ENCODE peak calls at places on chromosome 16, in nine cellular contexts. One of them, this sample, is unnamed.

GRCh38 chr16:74877706-74878105 is 103.1 kb upstream of the FA2H start:
- DNase-seq in mucosa of descending colon: no peak
- DNase-seq in cardiac fibroblast: no peak
- DNase-seq in CD8-positive, alpha-beta T cell: no peak
- DNase-seq in choroid plexus epithelial cell: no peak
- DNase-seq in prostate gland: no peak
- DNase-seq in heart left ventricle: no peak
- DNase-seq in tibial artery: no peak
- DNase-seq in uterus: no peak
- DNase-seq in this sample: no peak

GRCh38 chr16:1215574-1216295 is 9.3 kb downstream of the TPSG1 start:
- DNase-seq in heart left ventricle: no peak
- DNase-seq in choroid plexus epithelial cell: no peak
- DNase-seq in tibial artery: no peak
- DNase-seq in cardiac fibroblast: no peak
- DNase-seq in CD8-positive, alpha-beta T cell: no peak
- DNase-seq in uterus: no peak
- DNase-seq in mucosa of descending colon: no peak
- DNase-seq in prostate gland: no peak
- DNase-seq in this sample: no peak

GRCh38 chr16:8493885-8494487 is 96.3 kb downstream of the TMEM114 start:
- DNase-seq in mucosa of descending colon: no peak
- DNase-seq in heart left ventricle: no peak
- DNase-seq in cardiac fibroblast: no peak
- DNase-seq in uterus: no peak
- DNase-seq in prostate gland: no peak
- DNase-seq in choroid plexus epithelial cell: no peak
- DNase-seq in CD8-positive, alpha-beta T cell: no peak
- DNase-seq in tibial artery: no peak
- DNase-seq in this sample: no peak

GRCh38 chr16:49704586-49705155 is 151.2 kb downstream of the ZNF423 start:
- DNase-seq in cardiac fibroblast: no peak
- DNase-seq in heart left ventricle: no peak
- DNase-seq in prostate gland: no peak
- DNase-seq in tibial artery: no peak
- DNase-seq in CD8-positive, alpha-beta T cell: no peak
- DNase-seq in mucosa of descending colon: no peak
- DNase-seq in choroid plexus epithelial cell: peak
- DNase-seq in uterus: no peak
- DNase-seq in this sample: no peak

GRCh38 chr16:1903845-1904820 is 14.1 kb downstream of the HS3ST6 start:
- DNase-seq in CD8-positive, alpha-beta T cell: no peak
- DNase-seq in heart left ventricle: no peak
- DNase-seq in uterus: no peak
- DNase-seq in prostate gland: no peak
- DNase-seq in choroid plexus epithelial cell: no peak
- DNase-seq in cardiac fibroblast: peak
- DNase-seq in tibial artery: no peak
- DNase-seq in mucosa of descending colon: no peak
- DNase-seq in this sample: no peak

GRCh38 chr16:22397459-22397858 is 23.0 kb upstream of the CDR2 start:
- DNase-seq in heart left ventricle: no peak
- DNase-seq in mucosa of descending colon: no peak
- DNase-seq in prostate gland: no peak
- DNase-seq in CD8-positive, alpha-beta T cell: no peak
- DNase-seq in choroid plexus epithelial cell: peak
- DNase-seq in uterus: no peak
- DNase-seq in cardiac fibroblast: peak
- DNase-seq in tibial artery: no peak
- DNase-seq in this sample: no peak

GRCh38 chr16:3960049-3960809 is 79.7 kb upstream of the CREBBP start:
- DNase-seq in tibial artery: no peak
- DNase-seq in uterus: no peak
- DNase-seq in mucosa of descending colon: no peak
- DNase-seq in prostate gland: no peak
- DNase-seq in choroid plexus epithelial cell: no peak
- DNase-seq in CD8-positive, alpha-beta T cell: no peak
- DNase-seq in heart left ventricle: no peak
- DNase-seq in cardiac fibroblast: no peak
- DNase-seq in this sample: no peak

GRCh38 chr16:53207810-53208752 is 153.3 kb downstream of the CHD9 start:
- DNase-seq in choroid plexus epithelial cell: peak
- DNase-seq in CD8-positive, alpha-beta T cell: no peak
- DNase-seq in tibial artery: peak
- DNase-seq in uterus: peak
- DNase-seq in heart left ventricle: peak
- DNase-seq in prostate gland: peak
- DNase-seq in cardiac fibroblast: peak
- DNase-seq in mucosa of descending colon: no peak
- DNase-seq in this sample: peak

GRCh38 chr16:635573-636205 is 416 bp downstream of the METTL26 start:
- DNase-seq in heart left ventricle: no peak
- DNase-seq in choroid plexus epithelial cell: no peak
- DNase-seq in tibial artery: no peak
- DNase-seq in mucosa of descending colon: peak
- DNase-seq in cardiac fibroblast: no peak
- DNase-seq in CD8-positive, alpha-beta T cell: no peak
- DNase-seq in prostate gland: no peak
- DNase-seq in uterus: no peak
- DNase-seq in this sample: no peak

GRCh38 chr16:90011908-90012501 is 7.3 kb downstream of the DBNDD1 start:
- DNase-seq in mucosa of descending colon: no peak
- DNase-seq in prostate gland: no peak
- DNase-seq in choroid plexus epithelial cell: no peak
- DNase-seq in CD8-positive, alpha-beta T cell: no peak
- DNase-seq in heart left ventricle: no peak
- DNase-seq in cardiac fibroblast: no peak
- DNase-seq in uterus: no peak
- DNase-seq in tibial artery: no peak
- DNase-seq in this sample: no peak

GRCh38 chr16:84315422-84315821 is 20.7 kb downstream of the WFDC1 start:
- DNase-seq in CD8-positive, alpha-beta T cell: no peak
- DNase-seq in tibial artery: no peak
- DNase-seq in cardiac fibroblast: peak
- DNase-seq in mucosa of descending colon: no peak
- DNase-seq in heart left ventricle: no peak
- DNase-seq in prostate gland: no peak
- DNase-seq in choroid plexus epithelial cell: peak
- DNase-seq in uterus: no peak
- DNase-seq in this sample: no peak

GRCh38 chr16:84314814-84315213 is 20.1 kb downstream of the WFDC1 start:
- DNase-seq in heart left ventricle: no peak
- DNase-seq in choroid plexus epithelial cell: no peak
- DNase-seq in uterus: no peak
- DNase-seq in CD8-positive, alpha-beta T cell: no peak
- DNase-seq in mucosa of descending colon: no peak
- DNase-seq in cardiac fibroblast: no peak
- DNase-seq in tibial artery: no peak
- DNase-seq in prostate gland: no peak
- DNase-seq in this sample: no peak

GRCh38 chr16:84313921-84314320 is 19.2 kb downstream of the WFDC1 start:
- DNase-seq in CD8-positive, alpha-beta T cell: no peak
- DNase-seq in prostate gland: no peak
- DNase-seq in cardiac fibroblast: no peak
- DNase-seq in choroid plexus epithelial cell: no peak
- DNase-seq in tibial artery: no peak
- DNase-seq in uterus: no peak
- DNase-seq in mucosa of descending colon: no peak
- DNase-seq in heart left ventricle: no peak
- DNase-seq in this sample: no peak

GRCh38 chr16:84312783-84313382 is 18.2 kb downstream of the WFDC1 start:
- DNase-seq in tibial artery: no peak
- DNase-seq in CD8-positive, alpha-beta T cell: no peak
- DNase-seq in prostate gland: peak
- DNase-seq in choroid plexus epithelial cell: no peak
- DNase-seq in heart left ventricle: no peak
- DNase-seq in uterus: no peak
- DNase-seq in cardiac fibroblast: no peak
- DNase-seq in mucosa of descending colon: peak
- DNase-seq in this sample: no peak

DNA sequence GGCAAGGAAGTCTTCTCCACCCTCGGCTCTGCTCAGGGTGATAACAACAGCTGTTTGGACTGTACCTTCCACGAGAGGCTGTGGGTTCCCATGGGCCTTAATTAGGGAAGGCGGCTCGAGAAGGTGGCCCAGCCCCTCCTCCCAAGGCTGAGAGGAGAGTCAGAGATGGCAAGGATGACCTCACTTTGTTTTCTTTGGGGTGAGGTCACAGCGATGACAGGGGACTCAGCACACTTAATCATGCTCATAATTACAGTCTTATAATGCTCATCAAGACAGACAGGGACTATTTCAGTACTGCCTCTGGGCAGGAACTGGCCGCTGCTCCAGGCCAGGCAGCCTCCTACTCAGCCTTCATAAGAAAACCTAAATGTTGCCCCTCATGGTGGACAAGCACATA is 19.7 kb downstream of the WFDC1 start:
- DNase-seq in prostate gland: no peak
- DNase-seq in tibial artery: no peak
- DNase-seq in CD8-positive, alpha-beta T cell: no peak
- DNase-seq in uterus: no peak
- DNase-seq in choroid plexus epithelial cell: no peak
- DNase-seq in mucosa of descending colon: no peak
- DNase-seq in cardiac fibroblast: no peak
- DNase-seq in heart left ventricle: no peak
- DNase-seq in this sample: no peak
- TF ChIP-seq CTCF in prostate gland: no peak
- TF ChIP-seq CTCF in tibial artery: no peak
- TF ChIP-seq CTCF in CD8-positive, alpha-beta T cell: no peak
- TF ChIP-seq CTCF in uterus: no peak
- TF ChIP-seq CTCF in choroid plexus epithelial cell: no peak
- TF ChIP-seq CTCF in mucosa of descending colon: no peak
- TF ChIP-seq CTCF in cardiac fibroblast: no peak
- TF ChIP-seq CTCF in heart left ventricle: no peak
- TF ChIP-seq CTCF in this sample: no peak

GRCh38 chr16:20898938-20899502 is 1.1 kb downstream of the DCUN1D3 start:
- DNase-seq in heart left ventricle: no peak
- DNase-seq in tibial artery: no peak
- DNase-seq in mucosa of descending colon: no peak
- DNase-seq in prostate gland: no peak
- DNase-seq in choroid plexus epithelial cell: peak
- DNase-seq in CD8-positive, alpha-beta T cell: no peak
- DNase-seq in cardiac fibroblast: peak
- DNase-seq in uterus: no peak
- DNase-seq in this sample: no peak

GRCh38 chr16:20894388-20894787 is 5.8 kb downstream of the DCUN1D3 start:
- DNase-seq in tibial artery: no peak
- DNase-seq in CD8-positive, alpha-beta T cell: no peak
- DNase-seq in heart left ventricle: no peak
- DNase-seq in prostate gland: no peak
- DNase-seq in mucosa of descending colon: no peak
- DNase-seq in choroid plexus epithelial cell: no peak
- DNase-seq in uterus: no peak
- DNase-seq in cardiac fibroblast: no peak
- DNase-seq in this sample: no peak

GRCh38 chr16:20899503-20900298 is 457 bp downstream of the DCUN1D3 start:
- DNase-seq in heart left ventricle: no peak
- DNase-seq in uterus: no peak
- DNase-seq in choroid plexus epithelial cell: no peak
- DNase-seq in cardiac fibroblast: no peak
- DNase-seq in prostate gland: no peak
- DNase-seq in mucosa of descending colon: peak
- DNase-seq in CD8-positive, alpha-beta T cell: no peak
- DNase-seq in tibial artery: peak
- DNase-seq in this sample: no peak

GRCh38 chr16:20897897-20898296 is 2.3 kb downstream of the DCUN1D3 start:
- DNase-seq in cardiac fibroblast: no peak
- DNase-seq in choroid plexus epithelial cell: no peak
- DNase-seq in CD8-positive, alpha-beta T cell: no peak
- DNase-seq in heart left ventricle: no peak
- DNase-seq in mucosa of descending colon: no peak
- DNase-seq in uterus: no peak
- DNase-seq in prostate gland: no peak
- DNase-seq in tibial artery: no peak
- DNase-seq in this sample: no peak

GRCh38 chr16:20897253-20897896 is 2.8 kb downstream of the DCUN1D3 start:
- DNase-seq in prostate gland: no peak
- DNase-seq in cardiac fibroblast: peak
- DNase-seq in tibial artery: no peak
- DNase-seq in heart left ventricle: no peak
- DNase-seq in uterus: no peak
- DNase-seq in CD8-positive, alpha-beta T cell: no peak
- DNase-seq in mucosa of descending colon: no peak
- DNase-seq in choroid plexus epithelial cell: peak
- DNase-seq in this sample: no peak
- H3K4me3 ChIP-seq in prostate gland: no peak
- H3K4me3 ChIP-seq in cardiac fibroblast: peak
- H3K4me3 ChIP-seq in tibial artery: no peak
- H3K4me3 ChIP-seq in heart left ventricle: no peak
- H3K4me3 ChIP-seq in uterus: no peak
- H3K4me3 ChIP-seq in CD8-positive, alpha-beta T cell: no peak
- H3K4me3 ChIP-seq in mucosa of descending colon: no peak
- H3K4me3 ChIP-seq in choroid plexus epithelial cell: no peak
- H3K4me3 ChIP-seq in this sample: no peak

GRCh38 chr16:30903596-30903995 is 7.2 kb downstream of the CTF1 start:
- DNase-seq in mucosa of descending colon: no peak
- DNase-seq in tibial artery: no peak
- DNase-seq in uterus: no peak
- DNase-seq in CD8-positive, alpha-beta T cell: no peak
- DNase-seq in choroid plexus epithelial cell: peak
- DNase-seq in heart left ventricle: peak
- DNase-seq in cardiac fibroblast: peak
- DNase-seq in prostate gland: no peak
- DNase-seq in this sample: no peak
- TF ChIP-seq CTCF in mucosa of descending colon: no peak
- TF ChIP-seq CTCF in tibial artery: no peak
- TF ChIP-seq CTCF in uterus: no peak
- TF ChIP-seq CTCF in CD8-positive, alpha-beta T cell: no peak
- TF ChIP-seq CTCF in choroid plexus epithelial cell: no peak
- TF ChIP-seq CTCF in heart left ventricle: no peak
- TF ChIP-seq CTCF in cardiac fibroblast: no peak
- TF ChIP-seq CTCF in prostate gland: no peak
- TF ChIP-seq CTCF in this sample: no peak

GRCh38 chr16:86578056-86578455 is 293 bp upstream of the FOXL1 start:
- DNase-seq in choroid plexus epithelial cell: peak
- DNase-seq in tibial artery: no peak
- DNase-seq in CD8-positive, alpha-beta T cell: no peak
- DNase-seq in cardiac fibroblast: no peak
- DNase-seq in heart left ventricle: no peak
- DNase-seq in prostate gland: no peak
- DNase-seq in uterus: no peak
- DNase-seq in mucosa of descending colon: no peak
- DNase-seq in this sample: no peak

GRCh38 chr16:86580798-86581185 is 2.4 kb downstream of the FOXL1 start:
- DNase-seq in mucosa of descending colon: no peak
- DNase-seq in tibial artery: no peak
- DNase-seq in prostate gland: no peak
- DNase-seq in CD8-positive, alpha-beta T cell: no peak
- DNase-seq in cardiac fibroblast: no peak
- DNase-seq in heart left ventricle: no peak
- DNase-seq in choroid plexus epithelial cell: peak
- DNase-seq in uterus: no peak
- DNase-seq in this sample: no peak

GRCh38 chr16:86578499-86579267 is at the start of gene FOXL1:
- DNase-seq in mucosa of descending colon: no peak
- DNase-seq in heart left ventricle: no peak
- DNase-seq in prostate gland: no peak
- DNase-seq in cardiac fibroblast: peak
- DNase-seq in CD8-positive, alpha-beta T cell: no peak
- DNase-seq in uterus: no peak
- DNase-seq in tibial artery: no peak
- DNase-seq in choroid plexus epithelial cell: peak
- DNase-seq in this sample: no peak

GRCh38 chr16:86580063-86580797 is 1.9 kb downstream of the FOXL1 start:
- DNase-seq in choroid plexus epithelial cell: peak
- DNase-seq in uterus: no peak
- DNase-seq in tibial artery: no peak
- DNase-seq in cardiac fibroblast: no peak
- DNase-seq in CD8-positive, alpha-beta T cell: no peak
- DNase-seq in heart left ventricle: no peak
- DNase-seq in prostate gland: no peak
- DNase-seq in mucosa of descending colon: no peak
- DNase-seq in this sample: no peak

GRCh38 chr16:86579268-86580062 is 1.1 kb downstream of the FOXL1 start:
- DNase-seq in mucosa of descending colon: no peak
- DNase-seq in uterus: no peak
- DNase-seq in choroid plexus epithelial cell: peak
- DNase-seq in heart left ventricle: no peak
- DNase-seq in tibial artery: no peak
- DNase-seq in prostate gland: no peak
- DNase-seq in CD8-positive, alpha-beta T cell: no peak
- DNase-seq in cardiac fibroblast: no peak
- DNase-seq in this sample: no peak
- H3K4me3 ChIP-seq in mucosa of descending colon: no peak
- H3K4me3 ChIP-seq in uterus: no peak
- H3K4me3 ChIP-seq in choroid plexus epithelial cell: peak
- H3K4me3 ChIP-seq in heart left ventricle: peak
- H3K4me3 ChIP-seq in tibial artery: peak
- H3K4me3 ChIP-seq in prostate gland: no peak
- H3K4me3 ChIP-seq in CD8-positive, alpha-beta T cell: no peak
- H3K4me3 ChIP-seq in cardiac fibroblast: peak
- H3K4me3 ChIP-seq in this sample: no peak

This sample was measured in GM06990.